ENCODE peak calls at places on chromosomes 4 and X, in six cellular contexts. N is Calu3; E is IMR-90; S is stimulated activated CD4-positive, alpha-beta T cell treated with anti-CD3 and anti-CD28 coated beads, TNF-alpha, amount 100 ng/mL, for 24 hours; D is COR-L47; O is neural crest cell. I is an unnamed sample.

GRCh38 chr4:21366312-21366711 is 582.3 kb downstream of the KCNIP4 start:
- DNase-seq in N (no peak), S (no peak), E (no peak), D (no peak), O (no peak), I (no peak)

GRCh38 chr4:72449705-72450104 is 119.3 kb downstream of the ADAMTS3 start:
- DNase-seq in N (no peak), D (no peak), O (no peak), S (no peak), E (peak; percentile 10), I (no peak)

GRCh38 chr4:15400911-15401671 is 26.7 kb upstream of the C1QTNF7 start:
- DNase-seq in D (no peak), E (peak; percentile 65), N (peak; percentile 48), O (no peak), S (no peak), I (peak; percentile 89)

GRCh38 chr4:87555751-87556619 is 26.8 kb upstream of the SPARCL1 start:
- DNase-seq in S (no peak), O (no peak), E (peak; percentile 58), N (no peak), D (no peak), I (peak; percentile 21)

GRCh38 chrX:115894087-115894486 is 276.5 kb upstream of the AGTR2 start:
- DNase-seq in E (peak; percentile 33), D (peak; percentile 7), S (no peak), O (no peak), N (no peak), I (no peak)

GRCh38 chrX:47215291-47215900 is 3.1 kb upstream of the CDK16 start:
- DNase-seq in E (no peak), N (no peak), O (no peak), D (no peak), S (no peak), I (no peak)

GRCh38 chrX:66616944-66617343 is 21.9 kb downstream of the EDA2R start:
- DNase-seq in O (no peak), N (no peak), E (no peak), S (no peak), D (no peak), I (no peak)

GRCh38 chr4:89682808-89683207 is 154.2 kb downstream of the SNCA start:
- DNase-seq in O (no peak), E (no peak), S (no peak), D (no peak), N (no peak), I (no peak)

GRCh38 chr4:114217150-114217817 is 237.8 kb upstream of the ARSJ start:
- DNase-seq in S (no peak), D (peak; percentile 47), E (no peak), O (no peak), N (no peak), I (no peak)

GRCh38 chr4:169164669-169165415 is 105.9 kb downstream of the SH3RF1 start:
- DNase-seq in D (no peak), S (no peak), E (peak; percentile 32), N (no peak), O (no peak), I (no peak)

GRCh38 chr4:7515390-7515902 is 80.7 kb upstream of the PSAPL1 start:
- DNase-seq in N (no peak), E (no peak), S (no peak), D (no peak), O (no peak), I (no peak)

GRCh38 chrX:10041383-10041782 is 74.2 kb downstream of the CLDN34 start:
- DNase-seq in N (no peak), O (no peak), S (no peak), E (peak; percentile 8), D (no peak), I (no peak)

GRCh38 chr4:76061977-76062376 is 12.5 kb upstream of the ART3 start:
- DNase-seq in O (no peak), D (no peak), N (no peak), E (no peak), S (no peak), I (no peak)

GRCh38 chrX:19836337-19836736 is 51.1 kb downstream of the SH3KBP1 start:
- DNase-seq in N (no peak), D (no peak), E (no peak), S (no peak), O (no peak), I (no peak)

GRCh38 chr4:41865306-41865980 is 69.8 kb upstream of the TMEM33 start:
- DNase-seq in N (no peak), S (no peak), D (no peak), O (no peak), E (no peak), I (no peak)

I was measured in Kasumi-1.